ENCODE peak calls at places on chromosomes 7 and 10, in five cellular contexts. Z, X, A, I and D are unnamed samples.

GRCh38 chr7:64651632-64652165 is 14.2 kb upstream of the ZNF107 start:
- DNase-seq in Z (no peak), X (no peak), A (no peak), I (no peak), D (no peak)

GRCh38 chr7:24968165-24968564 is 11.8 kb downstream of the OSBPL3 start:
- DNase-seq in Z (no peak), X (no peak), A (no peak), I (no peak), D (no peak)

GRCh38 chr10:75956624-75957023 is 525.2 kb downstream of the LRMDA start:
- DNase-seq in Z (peak; percentile 4), X (no peak), A (no peak), I (no peak), D (no peak)

GRCh38 chr7:44184221-44184873 is 4.9 kb downstream of the GCK start:
- DNase-seq in Z (peak; percentile 78), X (no peak), A (peak; percentile 25), I (no peak), D (no peak)

GRCh38 chr7:44189993-44190872 is 994 bp upstream of the GCK start:
- DNase-seq in Z (no peak), X (no peak), A (no peak), I (no peak), D (no peak)

GRCh38 chr7:143929224-143929920 is 5.7 kb upstream of the OR2F2 start:
- DNase-seq in Z (no peak), X (no peak), A (no peak), I (no peak), D (no peak)

GRCh38 chr7:47979145-47979831 is at the start of gene HUS1:
- DNase-seq in Z (peak; percentile 78), X (peak; percentile 68), A (peak; percentile 95), I (peak; percentile 80), D (peak; percentile 98)

GRCh38 chr7:47345754-47346377 is 236.0 kb downstream of the TNS3 start:
- DNase-seq in Z (no peak), X (no peak), A (no peak), I (no peak), D (no peak)

GRCh38 chr7:29564455-29565185 is 985 bp downstream of the PRR15 start:
- DNase-seq in Z (no peak), X (no peak), A (no peak), I (peak; percentile 50), D (peak; percentile 79)

GRCh38 chr10:62108768-62109430 is 159.7 kb downstream of the RTKN2 start:
- DNase-seq in Z (no peak), X (no peak), A (no peak), I (no peak), D (no peak)

GRCh38 chr7:87359366-87359765 is 13.9 kb downstream of the CROT start:
- DNase-seq in Z (no peak), X (no peak), A (no peak), I (no peak), D (no peak)

GRCh38 chr7:150556521-150557138 is 10.6 kb upstream of the GIMAP4 start:
- DNase-seq in Z (no peak), X (no peak), A (no peak), I (no peak), D (no peak)

GRCh38 chr7:34341331-34341730 is 316.7 kb upstream of the NPSR1 start:
- DNase-seq in Z (no peak), X (no peak), A (no peak), I (no peak), D (no peak)

GRCh38 chr7:39741942-39742623 is 118.7 kb downstream of the RALA start:
- DNase-seq in Z (no peak), X (no peak), A (peak; percentile 50), I (no peak), D (peak; percentile 37)

GRCh38 chr10:788796-789748 is 99.6 kb upstream of the DIP2C start:
- DNase-seq in Z (peak; percentile 18), X (no peak), A (peak; percentile 85), I (peak; percentile 82), D (peak; percentile 91)

GRCh38 chr10:119541459-119542356 is 811 bp downstream of the RGS10 start:
- DNase-seq in Z (no peak), X (no peak), A (peak; percentile 26), I (no peak), D (no peak)

GRCh38 chr7:128672927-128673517 is 930 bp downstream of the GARIN1A start:
- DNase-seq in Z (peak; percentile 12), X (no peak), A (peak; percentile 42), I (no peak), D (peak; percentile 60)

GRCh38 chr7:53101026-53101425 is 65.6 kb downstream of the POM121L12 start:
- DNase-seq in Z (no peak), X (no peak), A (no peak), I (no peak), D (no peak)

GRCh38 chr7:80707318-80707717 is 68.9 kb downstream of the CD36 start:
- DNase-seq in Z (no peak), X (no peak), A (no peak), I (no peak), D (no peak)

GRCh38 chr7:158097511-158098124 is 490.0 kb downstream of the PTPRN2 start:
- DNase-seq in Z (no peak), X (no peak), A (no peak), I (no peak), D (peak; percentile 58)

GRCh38 chr10:94066411-94066810 is 72.7 kb downstream of the PLCE1 start:
- DNase-seq in Z (no peak), X (no peak), A (peak; percentile 9), I (peak; percentile 18), D (no peak)

GRCh38 chr10:22420787-22421517 is 75.7 kb downstream of the SPAG6 start:
- DNase-seq in Z (no peak), X (no peak), A (no peak), I (no peak), D (no peak)

GRCh38 chr7:129122086-129122750 is 22.3 kb upstream of the TSPAN33 start:
- DNase-seq in Z (no peak), X (peak; percentile 84), A (no peak), I (no peak), D (no peak)

GRCh38 chr10:76973091-76973514 is 664.5 kb downstream of the KCNMA1 start:
- DNase-seq in Z (no peak), X (no peak), A (no peak), I (no peak), D (no peak)

DNA sequence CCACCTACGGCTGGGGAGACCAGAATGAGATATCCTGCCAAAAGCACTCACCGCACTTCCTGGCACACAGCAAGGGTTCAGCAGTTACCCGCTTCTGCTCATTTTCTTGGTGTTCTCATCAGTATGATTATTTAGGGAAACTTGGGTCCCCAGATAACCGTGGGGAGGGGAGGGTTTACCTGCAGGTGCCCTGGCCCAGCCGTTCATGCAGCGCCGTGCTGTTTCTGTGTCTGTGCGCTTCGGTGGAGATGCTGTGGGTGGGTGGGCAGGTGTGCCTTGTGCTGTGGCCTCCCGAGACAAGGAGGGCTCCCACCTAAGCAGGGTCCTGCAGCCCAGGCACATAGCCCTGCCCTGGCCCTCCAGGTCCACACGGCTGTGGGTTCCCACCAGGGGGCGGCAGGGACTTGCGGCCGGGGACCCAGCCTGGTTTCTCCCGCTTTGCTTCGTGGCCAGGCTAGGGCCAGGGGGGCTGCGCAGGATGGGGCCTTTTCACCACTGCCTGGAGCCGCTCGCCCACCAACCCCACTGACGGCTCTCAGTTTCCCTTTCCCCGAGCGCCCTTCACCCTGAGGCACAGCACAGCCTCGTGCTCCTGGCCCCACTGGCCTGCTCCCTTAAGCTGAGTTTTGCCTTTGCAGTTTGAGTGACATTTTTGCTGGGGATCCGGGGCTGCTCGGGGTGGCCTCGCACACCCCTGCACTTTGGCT is 78.5 kb downstream of the LHPP start:
- DNase-seq in Z (no peak), X (no peak), A (peak; percentile 67), I (peak; percentile 22), D (peak; percentile 96)
- TF ChIP-seq ZBTB33 in Z (no peak), X (no peak), A (no peak), I (no peak), D (no peak)

DNA sequence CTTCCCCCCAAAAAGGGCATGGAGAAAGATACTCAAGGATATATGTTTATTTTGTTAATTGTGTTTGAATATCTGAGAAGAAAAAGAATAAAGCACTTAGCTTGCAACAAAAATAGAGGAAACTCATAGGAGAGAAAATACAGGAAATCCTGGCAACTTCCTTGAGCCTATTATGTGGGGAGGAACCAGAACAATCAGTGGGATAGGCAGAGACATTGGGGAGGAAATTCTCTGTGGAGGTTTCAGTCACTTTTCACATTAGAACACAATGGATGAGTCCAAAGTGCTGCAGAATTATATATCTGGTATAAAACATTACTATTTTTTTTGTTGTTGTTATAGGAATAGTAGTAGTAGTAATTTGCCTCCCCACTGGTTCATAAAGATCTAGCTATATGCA is 240.1 kb downstream of the THSD7A start:
- DNase-seq in Z (no peak), X (no peak), A (no peak), I (no peak), D (no peak)
- TF ChIP-seq ZBTB33 in Z (no peak), X (no peak), A (no peak), I (no peak), D (no peak)

GRCh38 chr10:107091126-107091525 is 73.4 kb downstream of the SORCS1 start:
- DNase-seq in Z (no peak), X (no peak), A (no peak), I (no peak), D (no peak)

GRCh38 chr10:107098326-107098725 is 66.2 kb downstream of the SORCS1 start:
- DNase-seq in Z (no peak), X (no peak), A (no peak), I (no peak), D (no peak)

GRCh38 chr10:107095125-107095524 is 69.4 kb downstream of the SORCS1 start:
- DNase-seq in Z (no peak), X (no peak), A (no peak), I (peak; percentile 36), D (no peak)
- TF ChIP-seq ZBTB33 in Z (no peak), X (no peak), A (no peak), I (no peak), D (no peak)

GRCh38 chr7:155170331-155170730 is 100.2 kb downstream of the HTR5A start:
- DNase-seq in Z (no peak), X (no peak), A (no peak), I (no peak), D (no peak)
- TF ChIP-seq ZBTB33 in Z (no peak), X (no peak), A (no peak), I (no peak), D (no peak)